ENCODE peak calls at places on chromosomes 12 and 14, in five cellular contexts. C is GM23338; T is stimulated activated CD4-positive, alpha-beta T cell treated with anti-CD3 and anti-CD28 coated beads, Interleukin-1b, Interleukin-23, amount 100 ng/mL, for 1 hour; V is neural crest cell; N is coronary artery. W is an unnamed sample.

GRCh38 chr12:90978117-90978770 is 23.3 kb upstream of the CCER1 start:
- DNase-seq in C (peak; percentile 55), T (no peak), V (no peak), N (no peak), W (peak; percentile 73)

GRCh38 chr12:102756564-102756963 is 160.5 kb downstream of the PAH start:
- DNase-seq in C (no peak), T (no peak), V (no peak), N (no peak), W (no peak)

GRCh38 chr12:56596815-56597214 is 33.3 kb downstream of the BAZ2A start:
- DNase-seq in C (peak; percentile 53), T (no peak), V (no peak), N (no peak), W (no peak)

GRCh38 chr12:110546339-110546738 is 36.8 kb downstream of the PPTC7 start:
- DNase-seq in C (no peak), T (no peak), V (no peak), N (no peak), W (no peak)

GRCh38 chr12:86777335-86777734 is 521.1 kb upstream of the MGAT4C start:
- DNase-seq in C (no peak), T (no peak), V (no peak), N (no peak), W (no peak)

GRCh38 chr12:12892670-12893290 is 1.4 kb downstream of the GPRC5A start:
- DNase-seq in C (peak; percentile 33), T (no peak), V (no peak), N (no peak), W (no peak)

GRCh38 chr12:49503674-49504180 is 35.1 kb upstream of the KCNH3 start:
- DNase-seq in C (peak; percentile 3), T (no peak), V (no peak), N (no peak), W (no peak)

GRCh38 chr12:121992059-121992879 is 29.4 kb upstream of the BCL7A start:
- DNase-seq in C (no peak), T (peak; percentile 3), V (no peak), N (no peak), W (no peak)

GRCh38 chr14:67187826-67188225 is 1.4 kb upstream of the GARIN2 start:
- DNase-seq in C (no peak), T (no peak), V (no peak), N (no peak), W (no peak)

GRCh38 chr12:124625867-124626675 is 58.7 kb upstream of the NCOR2 start:
- DNase-seq in C (no peak), T (no peak), V (peak; percentile 59), N (peak; percentile 94), W (no peak)

GRCh38 chr14:101972126-101972785 is 7.9 kb downstream of the DYNC1H1 start:
- DNase-seq in C (peak; percentile 46), T (no peak), V (no peak), N (peak; percentile 90), W (no peak)

GRCh38 chr12:51942501-51943000 is 8.9 kb upstream of the ACVR1B start:
- DNase-seq in C (no peak), T (no peak), V (no peak), N (peak; percentile 41), W (no peak)

GRCh38 chr12:108597559-108598471 is at the start of gene TMEM119:
- DNase-seq in C (no peak), T (no peak), V (no peak), N (no peak), W (peak; percentile 82)

GRCh38 chr12:40331886-40332285 is 107.1 kb downstream of the LRRK2 start:
- DNase-seq in C (no peak), T (no peak), V (no peak), N (no peak), W (no peak)

GRCh38 chr14:93430889-93431670 is at the start of gene UNC79:
- DNase-seq in C (peak; percentile 86), T (no peak), V (peak; percentile 60), N (no peak), W (peak; percentile 78)

GRCh38 chr14:33114331-33114730 is 175.7 kb downstream of the NPAS3 start:
- DNase-seq in C (no peak), T (no peak), V (no peak), N (no peak), W (no peak)

GRCh38 chr14:53106768-53107167 is 46.4 kb downstream of the DDHD1 start:
- DNase-seq in C (no peak), T (no peak), V (no peak), N (no peak), W (no peak)

GRCh38 chr12:16359512-16360491 is 12.4 kb downstream of the MGST1 start:
- DNase-seq in C (peak; percentile 90), T (no peak), V (peak; percentile 66), N (no peak), W (peak; percentile 36)

GRCh38 chr12:120229583-120230325 is 28.8 kb upstream of the RPLP0 start:
- DNase-seq in C (peak; percentile 50), T (no peak), V (no peak), N (peak; percentile 74), W (peak; percentile 61)

GRCh38 chr12:76916170-76916540 is 37.3 kb upstream of the CSRP2 start:
- DNase-seq in C (no peak), T (no peak), V (no peak), N (no peak), W (no peak)

GRCh38 chr12:1838223-1838993 is 18.0 kb downstream of the LRTM2 start:
- DNase-seq in C (no peak), T (no peak), V (no peak), N (no peak), W (no peak)

GRCh38 chr12:42977451-42978230 is 388.1 kb upstream of the PRICKLE1 start:
- DNase-seq in C (no peak), T (no peak), V (no peak), N (no peak), W (no peak)

GRCh38 chr14:78164226-78164853 is 5.8 kb upstream of the NRXN3 start:
- DNase-seq in C (peak; percentile 90), T (no peak), V (peak; percentile 51), N (no peak), W (peak; percentile 11)

GRCh38 chr12:109111775-109112491 is 4.5 kb upstream of the ACACB start:
- DNase-seq in C (peak; percentile 65), T (no peak), V (peak; percentile 61), N (peak; percentile 77), W (no peak)

GRCh38 chr14:29390046-29390841 is 537.4 kb downstream of the PRKD1 start:
- DNase-seq in C (peak; percentile 9), T (no peak), V (peak; percentile 1), N (no peak), W (peak; percentile 1)

GRCh38 chr12:121843236-121843982 is 15.2 kb downstream of the HPD start:
- DNase-seq in C (no peak), T (no peak), V (no peak), N (no peak), W (no peak)

GRCh38 chr12:110785240-110785639 is 42.5 kb upstream of the PPP1CC start:
- DNase-seq in C (no peak), T (no peak), V (no peak), N (no peak), W (no peak)

GRCh38 chr14:101789222-101789621 is 27.7 kb downstream of the PPP2R5C start:
- DNase-seq in C (no peak), T (no peak), V (no peak), N (no peak), W (no peak)

GRCh38 chr14:89476515-89476914 is 59.5 kb upstream of the FOXN3 start:
- DNase-seq in C (no peak), T (no peak), V (no peak), N (no peak), W (no peak)

GRCh38 chr14:71411766-71412165 is 504.5 kb downstream of the PCNX1 start:
- DNase-seq in C (no peak), T (no peak), V (no peak), N (no peak), W (no peak)

GRCh38 chr12:75727577-75727976 is 216.2 kb upstream of the KRR1 start:
- DNase-seq in C (peak; percentile 71), T (no peak), V (no peak), N (no peak), W (no peak)

GRCh38 chr12:12985817-12986408 is 14.2 kb downstream of the HEBP1 start:
- DNase-seq in C (peak; percentile 91), T (no peak), V (no peak), N (no peak), W (no peak)

GRCh38 chr12:28088566-28089277 is 101.5 kb upstream of the CCDC91 start:
- DNase-seq in C (no peak), T (no peak), V (no peak), N (no peak), W (no peak)

GRCh38 chr12:94049718-94050117 is 98.7 kb upstream of the PLXNC1 start:
- DNase-seq in C (no peak), T (no peak), V (no peak), N (no peak), W (no peak)

GRCh38 chr12:111467092-111467861 is 61.6 kb downstream of the SH2B3 start:
- DNase-seq in C (no peak), T (no peak), V (no peak), N (no peak), W (no peak)

GRCh38 chr12:34343345-34343744 is 321.0 kb downstream of the ALG10 start:
- DNase-seq in C (no peak), T (no peak), V (no peak), N (no peak), W (no peak)

GRCh38 chr12:123379391-123379790 is 4.5 kb upstream of the KMT5A start:
- DNase-seq in C (no peak), T (no peak), V (no peak), N (no peak), W (no peak)

GRCh38 chr14:73634333-73634833 is 10.4 kb upstream of the DNAL1 start:
- DNase-seq in C (peak; percentile 94), T (no peak), V (peak; percentile 36), N (no peak), W (peak; percentile 33)

GRCh38 chr14:24630087-24630871 is 3.7 kb downstream of the GZMB start:
- DNase-seq in C (no peak), T (no peak), V (no peak), N (no peak), W (no peak)